ENCODE peak calls at places on chromosomes 16 and 17, in five cellular contexts. I is effector memory CD4-positive, alpha-beta T cell; P is AG04450; Q is CD4-positive, alpha-beta T cell; M is HepG2. O is an unnamed sample.

GRCh38 chr17:38550661-38551060 is 55.1 kb downstream of the SRCIN1 start:
- DNase-seq in I (no peak), P (no peak), Q (no peak), M (no peak), O (no peak)

GRCh38 chr17:64787255-64787920 is 125.3 kb upstream of the SMURF2 start:
- DNase-seq in I (no peak), P (no peak), Q (no peak), M (peak), O (no peak)

GRCh38 chr17:13575922-13576419 is 25.8 kb downstream of the HS3ST3A1 start:
- DNase-seq in I (no peak), P (no peak), Q (no peak), M (no peak), O (no peak)

GRCh38 chr17:57399690-57400089 is 143.4 kb downstream of the MSI2 start:
- DNase-seq in I (no peak), P (no peak), Q (no peak), M (no peak), O (no peak)

GRCh38 chr17:73801455-73802100 is 157.3 kb upstream of the SDK2 start:
- DNase-seq in I (no peak), P (no peak), Q (no peak), M (no peak), O (no peak)

GRCh38 chr16:72015124-72015523 is 6.6 kb downstream of the DHODH start:
- DNase-seq in I (no peak), P (no peak), Q (no peak), M (no peak), O (no peak)

GRCh38 chr17:42623732-42624596 is 14.5 kb downstream of the TUBG1 start:
- DNase-seq in I (no peak), P (no peak), Q (no peak), M (no peak), O (peak)

GRCh38 chr17:63932008-63932561 is at the start of gene CD79B:
- DNase-seq in I (no peak), P (no peak), Q (peak), M (no peak), O (peak)

GRCh38 chr16:13923703-13924298 is 3.8 kb downstream of the ERCC4 start:
- DNase-seq in I (no peak), P (no peak), Q (no peak), M (peak), O (peak)

GRCh38 chr17:39018267-39019134 is 51.3 kb upstream of the FBXO47 start:
- DNase-seq in I (no peak), P (no peak), Q (no peak), M (no peak), O (no peak)

GRCh38 chr17:29138184-29138955 is 41.8 kb downstream of the MYO18A start:
- DNase-seq in I (no peak), P (no peak), Q (no peak), M (no peak), O (no peak)

DNA sequence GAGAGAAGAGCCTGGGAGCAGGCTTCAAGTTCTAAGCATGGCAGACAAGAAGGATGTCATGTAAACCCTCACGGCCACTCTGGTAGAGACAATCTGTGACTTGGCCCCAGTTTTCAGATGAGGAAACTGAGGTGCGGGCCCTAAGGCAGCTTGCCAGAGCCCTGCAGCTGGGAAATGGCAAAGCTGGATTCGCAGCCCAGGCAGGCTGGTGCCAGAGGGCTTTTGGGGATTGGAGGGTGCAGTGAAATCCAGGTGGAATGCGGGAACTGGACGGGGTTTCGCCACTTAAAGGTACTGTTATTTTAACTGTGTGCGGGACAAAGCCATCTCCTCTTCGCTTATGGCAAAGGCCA is 477 bp upstream of the OSGIN1 start:
- DNase-seq in I (no peak), P (no peak), Q (no peak), M (no peak), O (no peak)
- H3K27ac ChIP-seq in I (no peak), P (peak), Q (no peak), M (peak), O (no peak)

DNA sequence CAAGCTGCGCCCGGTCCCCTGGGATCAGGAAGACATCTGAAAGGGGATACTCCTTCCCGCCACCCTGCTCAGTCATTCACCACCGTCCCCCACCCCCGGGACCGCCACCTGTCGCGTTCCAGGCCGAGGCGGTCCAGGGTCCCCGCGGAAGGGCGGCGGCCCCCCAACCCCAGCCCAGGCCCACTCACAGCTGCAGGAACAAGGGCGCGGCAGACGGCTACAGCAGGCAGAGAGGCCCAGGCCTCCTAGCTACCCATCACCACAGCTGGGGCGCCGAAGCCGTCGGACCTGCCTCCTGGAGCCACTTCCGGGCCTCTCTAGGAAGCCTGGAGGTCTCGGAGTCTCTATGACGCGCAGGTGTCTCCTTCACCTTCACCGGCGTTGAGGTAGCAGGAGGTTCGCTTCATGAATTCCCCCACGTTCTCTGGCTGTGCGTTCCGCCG is at the start of gene SDR42E1:
- DNase-seq in I (peak), P (no peak), Q (peak), M (no peak), O (peak)
- H3K27ac ChIP-seq in I (no peak), P (no peak), Q (no peak), M (no peak), O (no peak)

DNA sequence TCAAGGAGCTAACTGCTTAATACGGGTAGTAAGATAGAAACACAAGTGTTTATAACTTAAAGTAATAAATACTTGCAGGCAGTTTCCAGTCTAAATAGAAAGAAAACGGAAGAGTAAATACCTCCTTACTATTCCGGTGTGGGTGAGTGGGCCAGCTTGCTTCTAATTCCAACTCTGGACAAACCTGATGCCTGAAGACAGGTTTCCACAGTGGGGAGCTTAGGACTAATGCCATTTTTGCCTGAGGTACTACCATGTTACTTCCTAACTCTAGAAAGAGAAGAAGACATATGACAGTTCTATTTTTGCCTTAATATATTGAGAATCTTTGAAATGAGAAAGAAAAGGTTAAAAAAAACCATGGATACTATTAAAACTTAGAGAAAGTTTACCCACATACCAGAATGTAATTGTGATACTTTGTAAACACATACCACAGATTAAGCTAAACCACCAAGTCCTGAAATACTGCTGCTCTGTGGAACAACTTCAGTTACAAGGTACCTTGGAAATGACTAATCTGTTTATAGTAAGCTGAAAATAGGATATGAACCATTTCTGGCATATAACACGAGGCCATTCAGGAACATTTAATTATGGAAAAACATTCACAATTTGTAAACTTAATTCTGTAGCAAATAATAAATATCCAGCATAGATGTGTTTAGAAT is 70.2 kb downstream of the ZZEF1 start:
- DNase-seq in I (no peak), P (peak), Q (no peak), M (no peak), O (no peak)
- H3K27ac ChIP-seq in I (no peak), P (peak), Q (no peak), M (no peak), O (no peak)

GRCh38 chr17:77473615-77474226 is 333.0 kb downstream of the SEC14L1 start:
- DNase-seq in I (no peak), P (no peak), Q (no peak), M (no peak), O (no peak)
- H3K27ac ChIP-seq in I (peak), P (peak), Q (peak), M (no peak), O (peak)

O was measured in CD4-positive, CD25-positive, alpha-beta regulatory T cell.